ENCODE peak calls at places on chromosomes 2 and 18, in nine cellular contexts. L is posterior cingulate gyrus; H is AG04450; K is osteocyte; J is activated CD8-positive, alpha-beta memory T cell treated with anti-CD3 and anti-CD28 coated beads, Interleukin-2, amount 50 U/mL, for 48 hours; Y is heart right ventricle; W is RWPE2; M is BE2C; I is hippocampal formation. A is an unnamed sample.

GRCh38 chr2:103788875-103789715 is 1027.3 kb downstream of the TMEM182 start:
- DNase-seq in K (peak; percentile 87), W (no peak), Y (peak; percentile 22), H (no peak), M (no peak), J (no peak), I (peak; percentile 47), L (peak; percentile 66), A (no peak)

GRCh38 chr18:10771053-10771709 is 245.4 kb downstream of the NAPG start:
- DNase-seq in Y (no peak), J (no peak), H (no peak), W (no peak), K (no peak), I (no peak), M (no peak), L (no peak), A (no peak)

GRCh38 chr2:8565399-8566154 is 116.3 kb upstream of the ID2 start:
- DNase-seq in W (peak; percentile 23), Y (no peak), L (no peak), I (no peak), K (no peak), J (peak; percentile 38), H (no peak), M (no peak), A (no peak)

GRCh38 chr2:237696471-237696870 is 69.1 kb downstream of the LRRFIP1 start:
- DNase-seq in H (no peak), M (no peak), K (no peak), L (no peak), I (no peak), W (no peak), J (no peak), Y (no peak), A (no peak)

GRCh38 chr2:67394734-67395133 is 2.4 kb upstream of the ETAA1 start:
- DNase-seq in J (no peak), M (no peak), I (no peak), K (no peak), L (no peak), W (no peak), H (no peak), Y (no peak), A (no peak)

GRCh38 chr2:163753721-163754120 is 17.9 kb upstream of the FIGN start:
- DNase-seq in Y (no peak), M (no peak), J (no peak), K (no peak), W (no peak), I (no peak), H (no peak), L (no peak), A (no peak)

GRCh38 chr2:166917433-166917832 is 29.2 kb downstream of the XIRP2 start:
- DNase-seq in Y (no peak), J (no peak), M (no peak), L (no peak), H (no peak), K (no peak), I (no peak), W (no peak), A (no peak)

GRCh38 chr2:27308359-27308875 is at the start of gene UCN:
- DNase-seq in W (peak; percentile 67), K (no peak), J (no peak), L (no peak), H (no peak), I (no peak), Y (peak; percentile 59), M (peak; percentile 89), A (no peak)

GRCh38 chr2:207865210-207865609 is 95.5 kb upstream of the FZD5 start:
- DNase-seq in W (no peak), L (no peak), M (no peak), H (no peak), I (no peak), J (no peak), K (no peak), Y (no peak), A (no peak)

GRCh38 chr18:69484699-69485396 is 84.2 kb downstream of the DOK6 start:
- DNase-seq in H (peak; percentile 18), J (no peak), W (no peak), K (no peak), M (no peak), Y (no peak), I (no peak), L (no peak), A (no peak)

GRCh38 chr2:39476524-39476923 is 39.4 kb upstream of the MAP4K3 start:
- DNase-seq in J (no peak), W (no peak), H (no peak), L (no peak), I (no peak), K (no peak), M (no peak), Y (no peak), A (no peak)

GRCh38 chr2:169018390-169018789 is 12.7 kb downstream of the ABCB11 start:
- DNase-seq in K (no peak), H (no peak), Y (no peak), J (no peak), W (no peak), M (no peak), L (no peak), I (no peak), A (no peak)

GRCh38 chr18:13813271-13813849 is 10.6 kb upstream of the MC5R start:
- DNase-seq in W (no peak), M (peak; percentile 45), J (peak; percentile 74), L (peak; percentile 70), Y (peak; percentile 38), I (peak; percentile 42), H (no peak), K (peak; percentile 85), A (no peak)

GRCh38 chr2:234588054-234588430 is 91.2 kb upstream of the ARL4C start:
- DNase-seq in L (no peak), H (no peak), J (no peak), K (no peak), Y (no peak), M (no peak), W (no peak), I (no peak), A (no peak)

GRCh38 chr2:20040489-20041172 is 10.8 kb downstream of the LAPTM4A start:
- DNase-seq in W (no peak), M (no peak), K (no peak), I (no peak), J (no peak), L (no peak), H (no peak), Y (no peak), A (no peak)

GRCh38 chr2:71932780-71933466 is 214.7 kb downstream of the CYP26B1 start:
- DNase-seq in I (no peak), L (peak; percentile 2), M (no peak), H (no peak), J (no peak), K (peak; percentile 82), Y (no peak), W (no peak), A (peak; percentile 90)

GRCh38 chr2:240238201-240238600 is 97.7 kb upstream of the OTOS start:
- DNase-seq in M (no peak), W (no peak), H (no peak), I (no peak), J (no peak), K (no peak), Y (no peak), L (no peak), A (no peak)

GRCh38 chr2:54208364-54209240 is 47.4 kb downstream of the TSPYL6 start:
- DNase-seq in J (no peak), K (no peak), W (no peak), Y (peak; percentile 33), L (no peak), M (no peak), I (no peak), H (peak; percentile 11), A (no peak)

GRCh38 chr2:222904557-222905258 is 43.9 kb downstream of the ACSL3 start:
- DNase-seq in J (no peak), Y (no peak), K (no peak), W (no peak), M (no peak), L (no peak), H (peak; percentile 89), I (no peak), A (no peak)

GRCh38 chr18:77223653-77224052 is 26.0 kb upstream of the GALR1 start:
- DNase-seq in W (no peak), L (no peak), J (no peak), I (no peak), H (peak; percentile 8), M (no peak), Y (no peak), K (no peak), A (no peak)

GRCh38 chr18:335741-336140 is 67.9 kb upstream of the THOC1 start:
- DNase-seq in I (no peak), M (no peak), Y (no peak), L (no peak), W (no peak), H (no peak), J (no peak), K (no peak), A (no peak)

GRCh38 chr18:987325-988186 is 82.9 kb downstream of the ADCYAP1 start:
- DNase-seq in Y (peak; percentile 20), M (no peak), W (no peak), K (no peak), L (no peak), J (no peak), H (no peak), I (no peak), A (no peak)

GRCh38 chr2:140013556-140014270 is 1233.5 kb upstream of the NXPH2 start:
- DNase-seq in W (no peak), L (no peak), H (no peak), J (no peak), I (no peak), K (no peak), Y (no peak), M (no peak), A (no peak)

GRCh38 chr2:69062307-69062706 is 49.3 kb downstream of the ANTXR1 start:
- DNase-seq in K (no peak), W (no peak), Y (no peak), H (no peak), M (no peak), I (no peak), L (no peak), J (no peak), A (no peak)

GRCh38 chr2:48145845-48146452 is 239.7 kb upstream of the FBXO11 start:
- DNase-seq in M (no peak), I (no peak), H (no peak), Y (no peak), K (no peak), J (no peak), L (no peak), W (no peak), A (no peak)

GRCh38 chr2:236250286-236250685 is 13.9 kb downstream of the ASB18 start:
- DNase-seq in I (no peak), Y (no peak), H (no peak), W (no peak), M (no peak), J (no peak), L (no peak), K (peak; percentile 15), A (no peak)

A was measured in esophagus muscularis mucosa.